ENCODE peak calls at places on chromosomes 3 and 15, in five cellular contexts. I is COR-L47; V is activated CD4-positive, CD25-positive, alpha-beta regulatory T cell treated with anti-CD3 and anti-CD28 coated beads, Interleukin-2, amount 50 U/mL, for 72 hours; E is BJ; Z is SW 1271. L is an unnamed sample.

GRCh38 chr3:3074551-3075257 is 35.5 kb downstream of the IL5RA start:
- DNase-seq in I (no peak), V (no peak), E (no peak), Z (no peak), L (no peak)

GRCh38 chr3:16148783-16149182 is 25.7 kb upstream of the GALNT15 start:
- DNase-seq in I (peak), V (no peak), E (peak), Z (no peak), L (peak)

GRCh38 chr15:51759557-51760070 is 8.2 kb downstream of the TMOD2 start:
- DNase-seq in I (no peak), V (no peak), E (peak), Z (no peak), L (peak)

GRCh38 chr3:157581331-157581730 is 78.1 kb upstream of the VEPH1 start:
- DNase-seq in I (no peak), V (no peak), E (no peak), Z (no peak), L (no peak)

GRCh38 chr15:29066848-29067247 is 181.1 kb downstream of the APBA2 start:
- DNase-seq in I (no peak), V (no peak), E (no peak), Z (no peak), L (no peak)

GRCh38 chr3:176296066-176296597 is 901.1 kb downstream of the TBL1XR1 start:
- DNase-seq in I (no peak), V (no peak), E (peak), Z (no peak), L (no peak)

GRCh38 chr3:32819581-32820348 is 2.0 kb downstream of the TRIM71 start:
- DNase-seq in I (no peak), V (no peak), E (no peak), Z (no peak), L (no peak)

GRCh38 chr3:155712008-155712407 is 32.9 kb downstream of the PLCH1 start:
- DNase-seq in I (no peak), V (no peak), E (no peak), Z (no peak), L (no peak)

GRCh38 chr15:54017911-54018310 is 39.7 kb downstream of the UNC13C start:
- DNase-seq in I (no peak), V (no peak), E (no peak), Z (no peak), L (no peak)

GRCh38 chr15:39785139-39785538 is 2.5 kb upstream of the FSIP1 start:
- DNase-seq in I (peak), V (no peak), E (no peak), Z (no peak), L (no peak)

GRCh38 chr3:45552031-45552772 is 42.3 kb upstream of the LIMD1 start:
- DNase-seq in I (no peak), V (no peak), E (no peak), Z (no peak), L (no peak)

GRCh38 chr15:89361451-89362202 is 27.0 kb upstream of the POLG start:
- DNase-seq in I (peak), V (peak), E (no peak), Z (peak), L (peak)

GRCh38 chr15:39194431-39194830 is 386.4 kb upstream of the THBS1 start:
- DNase-seq in I (no peak), V (no peak), E (no peak), Z (no peak), L (no peak)

GRCh38 chr3:10883478-10884234 is 67.6 kb downstream of the SLC6A11 start:
- DNase-seq in I (no peak), V (no peak), E (no peak), Z (no peak), L (no peak)

GRCh38 chr15:74209997-74210573 is 7.5 kb upstream of the STRA6 start:
- DNase-seq in I (no peak), V (no peak), E (no peak), Z (no peak), L (no peak)

GRCh38 chr15:62766599-62766998 is 275.9 kb upstream of the TPM1 start:
- DNase-seq in I (no peak), V (no peak), E (no peak), Z (no peak), L (no peak)

GRCh38 chr3:45055411-45056143 is 29.5 kb downstream of the CLEC3B start:
- DNase-seq in I (no peak), V (no peak), E (peak), Z (no peak), L (no peak)

GRCh38 chr3:153911111-153911510 is 210.1 kb upstream of the ARHGEF26 start:
- DNase-seq in I (no peak), V (no peak), E (no peak), Z (no peak), L (no peak)

GRCh38 chr15:37877851-37878577 is 56.4 kb upstream of the TMCO5A start:
- DNase-seq in I (no peak), V (no peak), E (no peak), Z (no peak), L (no peak)

GRCh38 chr3:104887069-104887468 is 479.6 kb upstream of the ALCAM start:
- DNase-seq in I (no peak), V (no peak), E (no peak), Z (no peak), L (no peak)

GRCh38 chr3:12229144-12229871 is 59.6 kb upstream of the PPARG start:
- DNase-seq in I (peak), V (no peak), E (no peak), Z (no peak), L (no peak)

L was measured in NCI-H2171.